ENCODE peak calls at places on chromosomes 1 and 21, in ten cellular contexts. L is fibroblast of the aortic adventitia; Q is CD8-positive, alpha-beta T cell; J is uterus; G is cardiac fibroblast; K is OCI-LY7; X is HL-60; W is H1; Z is Peyer's patch; U is GM23338. A is an unnamed sample.

GRCh38 chr1:68255301-68255700 is 23.0 kb upstream of the WLS start:
- DNase-seq in L (peak), Q (no peak), J (no peak), G (peak), K (no peak), X (peak), W (no peak), Z (no peak), U (no peak), A (no peak)

GRCh38 chr1:117612517-117613248 is 6.8 kb downstream of the TENT5C start:
- DNase-seq in L (peak), Q (no peak), J (peak), G (peak), K (no peak), X (peak), W (no peak), Z (no peak), U (no peak), A (no peak)

GRCh38 chr1:1144122-1144842 is 28.4 kb upstream of the C1orf159 start:
- DNase-seq in L (no peak), Q (peak), J (no peak), G (no peak), K (peak), X (peak), W (no peak), Z (peak), U (peak), A (peak)

GRCh38 chr21:41616063-41616591 is 108.2 kb upstream of the TMPRSS2 start:
- DNase-seq in L (peak), Q (no peak), J (no peak), G (peak), K (no peak), X (no peak), W (no peak), Z (no peak), U (no peak), A (no peak)

GRCh38 chr1:85884372-85885035 is 176.3 kb upstream of the ZNHIT6 start:
- DNase-seq in L (peak), Q (no peak), J (no peak), G (peak), K (no peak), X (no peak), W (no peak), Z (no peak), U (peak), A (peak)

GRCh38 chr1:232291681-232292080 is 338.3 kb downstream of the SIPA1L2 start:
- DNase-seq in L (peak), Q (no peak), J (no peak), G (peak), K (no peak), X (no peak), W (no peak), Z (peak), U (no peak), A (no peak)

GRCh38 chr1:31703431-31704260 is at the start of gene COL16A1:
- DNase-seq in L (peak), Q (no peak), J (peak), G (peak), K (no peak), X (no peak), W (no peak), Z (peak), U (peak), A (peak)

GRCh38 chr1:215282557-215282956 is 200.0 kb downstream of the KCNK2 start:
- DNase-seq in L (peak), Q (no peak), J (no peak), G (no peak), K (no peak), X (no peak), W (no peak), Z (no peak), U (no peak), A (no peak)

GRCh38 chr1:186532481-186532880 is 71.6 kb upstream of the PDC start:
- DNase-seq in L (peak), Q (no peak), J (no peak), G (no peak), K (no peak), X (no peak), W (no peak), Z (no peak), U (no peak), A (no peak)

GRCh38 chr1:168180148-168180524 is 1.4 kb downstream of the TIPRL start:
- DNase-seq in L (no peak), Q (no peak), J (no peak), G (no peak), K (peak), X (no peak), W (no peak), Z (no peak), U (no peak), A (no peak)

GRCh38 chr1:184118051-184118450 is 66.5 kb downstream of the TSEN15 start:
- DNase-seq in L (peak), Q (no peak), J (no peak), G (peak), K (no peak), X (no peak), W (no peak), Z (no peak), U (no peak), A (no peak)

DNA sequence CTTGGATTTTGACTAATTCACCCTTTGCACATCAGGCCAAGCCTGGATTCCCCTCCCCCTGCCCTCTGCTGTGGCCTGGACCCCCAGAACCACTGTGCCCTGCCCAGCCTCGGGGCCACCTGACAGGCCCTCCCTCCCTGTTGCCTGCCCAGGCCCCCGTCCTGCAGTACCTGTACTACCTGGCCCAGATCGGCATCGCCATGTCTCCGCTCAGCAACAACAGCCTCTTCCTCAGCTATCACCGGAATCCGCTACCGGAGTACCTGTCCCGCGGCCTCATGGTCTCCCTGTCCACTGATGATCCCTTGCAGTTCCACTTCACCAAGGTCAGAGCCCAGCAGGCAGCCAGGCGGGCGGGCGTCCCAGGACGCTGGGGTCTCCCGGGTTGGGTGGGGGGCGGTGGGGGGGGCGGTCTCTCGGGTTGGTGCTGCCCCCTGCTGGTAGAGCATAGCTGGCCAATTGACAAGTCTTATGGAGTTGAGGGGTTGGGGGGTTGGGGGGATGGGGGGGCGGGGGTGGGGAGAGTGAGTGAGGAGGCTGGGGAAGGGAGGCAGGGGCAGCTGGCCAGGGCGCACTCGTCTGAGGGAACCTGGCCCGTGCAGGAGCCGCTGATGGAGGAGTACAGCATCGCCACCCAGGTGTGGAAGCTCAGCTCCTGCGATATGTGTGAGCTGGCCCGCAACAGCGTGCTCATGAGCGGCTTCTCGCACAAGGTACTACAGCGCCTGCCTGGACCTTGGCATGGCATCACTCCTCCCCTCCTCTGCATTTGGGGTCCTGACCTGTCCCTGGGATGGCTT is 10.6 kb downstream of the AMPD2 start:
- DNase-seq in L (no peak), Q (no peak), J (no peak), G (no peak), K (peak), X (no peak), W (no peak), Z (peak), U (peak), A (peak)
- TF ChIP-seq CTCF in L (peak), Q (peak), J (peak), G (peak), K (peak), X (no peak), W (no peak), Z (no peak), U (no peak), A (peak)

GRCh38 chr1:38527373-38527966 is 332.1 kb downstream of the RRAGC start:
- DNase-seq in L (no peak), Q (no peak), J (no peak), G (no peak), K (peak), X (no peak), W (no peak), Z (peak), U (peak), A (peak)
- TF ChIP-seq CTCF in L (no peak), Q (no peak), J (no peak), G (no peak), K (no peak), X (no peak), W (peak), Z (no peak), U (no peak), A (no peak)

DNA sequence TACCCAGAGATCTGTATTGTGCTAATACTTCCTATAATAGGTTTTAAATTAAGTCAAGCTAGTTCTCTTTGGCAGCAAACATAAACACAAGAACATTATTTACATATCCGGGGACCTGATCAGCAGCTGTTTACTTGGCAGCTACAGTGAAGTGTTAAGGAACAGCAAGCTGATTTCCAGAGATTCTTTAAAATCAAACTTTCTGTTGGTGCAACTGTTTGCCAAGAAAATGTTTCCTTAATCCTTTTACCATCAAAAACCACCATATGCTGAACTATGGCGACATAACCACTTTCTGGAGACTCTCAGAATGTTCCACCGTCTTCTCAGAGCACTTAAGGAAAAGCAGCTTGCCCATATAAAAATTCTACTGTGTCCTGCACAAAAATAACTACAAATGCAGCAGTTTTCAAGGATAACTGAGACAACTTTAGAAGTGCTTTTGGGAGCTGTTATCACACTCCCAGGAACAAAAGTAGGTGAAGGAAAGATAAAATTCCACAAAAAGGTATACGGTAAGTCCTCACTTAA is 107.1 kb upstream of the KRTAP19-8 start:
- DNase-seq in L (no peak), Q (no peak), J (no peak), G (no peak), K (no peak), X (no peak), W (no peak), Z (no peak), U (no peak), A (no peak)
- TF ChIP-seq CTCF in L (no peak), Q (no peak), J (no peak), G (no peak), K (no peak), X (no peak), W (no peak), Z (no peak), U (no peak), A (no peak)

GRCh38 chr1:180365039-180365438 is 135.0 kb downstream of the LHX4 start:
- DNase-seq in L (no peak), Q (no peak), J (no peak), G (no peak), K (peak), X (peak), W (no peak), Z (no peak), U (peak), A (no peak)
- TF ChIP-seq CTCF in L (no peak), Q (no peak), J (no peak), G (peak), K (peak), X (peak), W (peak), Z (peak), U (peak), A (peak)

DNA sequence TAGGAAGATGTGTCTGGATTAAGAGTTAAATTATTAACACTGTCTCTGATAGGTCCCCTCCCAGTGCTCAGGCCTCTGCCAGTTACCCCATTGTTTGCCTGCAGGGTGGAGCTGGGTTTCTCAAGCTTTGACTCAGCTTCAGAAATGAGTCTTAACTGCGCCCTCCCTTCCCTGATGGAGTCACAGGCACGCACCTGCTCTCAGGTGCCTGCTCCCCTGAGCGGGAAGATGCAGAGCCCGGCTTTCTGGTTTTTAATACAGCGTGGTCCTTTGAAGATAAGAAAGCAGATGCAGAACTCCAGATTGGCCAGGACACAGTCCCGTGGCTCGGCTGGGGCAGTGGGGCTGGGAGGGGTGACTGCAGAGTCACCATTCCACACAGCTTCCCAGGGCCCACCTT is 3.2 kb upstream of the SPRR4 start:
- DNase-seq in L (no peak), Q (no peak), J (no peak), G (no peak), K (no peak), X (no peak), W (no peak), Z (no peak), U (peak), A (no peak)
- TF ChIP-seq CTCF in L (no peak), Q (no peak), J (no peak), G (no peak), K (no peak), X (no peak), W (no peak), Z (no peak), U (no peak), A (no peak)

A was measured in GM20000.